ENCODE peak calls at places on chromosomes 6 and 20, in seven cellular contexts. N is CD8-positive, alpha-beta memory T cell; R is GDM1; E is caudate nucleus; L is MCF 10A; Y is A549; O is H7. Q is an unnamed sample.

GRCh38 chr6:26249709-26249958 is 115.4 kb upstream of the BTN3A2 start:
- DNase-seq in N (no peak), R (no peak), E (no peak), L (no peak), Y (no peak), O (no peak), Q (no peak)

GRCh38 chr6:121443953-121444590 is 8.6 kb downstream of the GJA1 start:
- DNase-seq in N (no peak), R (no peak), E (no peak), L (no peak), Y (no peak), O (no peak), Q (no peak)

GRCh38 chr6:18742406-18742805 is 355.3 kb downstream of the RNF144B start:
- DNase-seq in N (no peak), R (no peak), E (no peak), L (peak; percentile 41), Y (no peak), O (no peak), Q (no peak)

GRCh38 chr20:62749851-62750445 is 41.3 kb downstream of the NTSR1 start:
- DNase-seq in N (no peak), R (no peak), E (no peak), L (no peak), Y (no peak), O (no peak), Q (no peak)

GRCh38 chr6:110075406-110075805 is 97.3 kb downstream of the GPR6 start:
- DNase-seq in N (no peak), R (no peak), E (no peak), L (peak; percentile 52), Y (no peak), O (no peak), Q (no peak)

GRCh38 chr6:150579611-150580010 is 20.1 kb upstream of the PLEKHG1 start:
- DNase-seq in N (no peak), R (no peak), E (no peak), L (no peak), Y (no peak), O (no peak), Q (no peak)

GRCh38 chr20:58433759-58434158 is 44.7 kb downstream of the VAPB start:
- DNase-seq in N (no peak), R (no peak), E (no peak), L (peak; percentile 34), Y (no peak), O (no peak), Q (no peak)

GRCh38 chr6:154164397-154164796 is 125.4 kb downstream of the OPRM1 start:
- DNase-seq in N (peak; percentile 27), R (no peak), E (no peak), L (peak; percentile 41), Y (no peak), O (no peak), Q (no peak)

GRCh38 chr6:25414168-25414567 is 135.0 kb downstream of the CARMIL1 start:
- DNase-seq in N (no peak), R (no peak), E (no peak), L (no peak), Y (no peak), O (no peak), Q (no peak)

GRCh38 chr6:167408235-167408869 is 83.5 kb downstream of the TTLL2 start:
- DNase-seq in N (no peak), R (no peak), E (no peak), L (no peak), Y (no peak), O (no peak), Q (peak; percentile 41)

GRCh38 chr6:25637946-25638345 is 14.1 kb upstream of the SCGN start:
- DNase-seq in N (no peak), R (no peak), E (no peak), L (peak; percentile 21), Y (no peak), O (peak; percentile 26), Q (no peak)

GRCh38 chr6:27894839-27895762 is 17.1 kb downstream of the OR2B2 start:
- DNase-seq in N (peak; percentile 75), R (peak; percentile 73), E (peak; percentile 62), L (peak; percentile 87), Y (peak; percentile 83), O (peak; percentile 63), Q (no peak)

GRCh38 chr6:26493258-26493657 is 6.8 kb upstream of the BTN1A1 start:
- DNase-seq in N (peak; percentile 18), R (no peak), E (no peak), L (no peak), Y (peak; percentile 40), O (no peak), Q (no peak)

GRCh38 chr6:48113130-48113529 is 2.1 kb upstream of the PTCHD4 start:
- DNase-seq in N (no peak), R (no peak), E (no peak), L (no peak), Y (no peak), O (no peak), Q (no peak)

GRCh38 chr20:16639027-16639941 is 66.0 kb upstream of the KIF16B start:
- DNase-seq in N (no peak), R (no peak), E (no peak), L (no peak), Y (no peak), O (no peak), Q (no peak)

GRCh38 chr6:7630792-7631191 is 40.8 kb downstream of the SNRNP48 start:
- DNase-seq in N (no peak), R (no peak), E (no peak), L (no peak), Y (no peak), O (peak; percentile 66), Q (no peak)

GRCh38 chr6:111830003-111830402 is 43.2 kb downstream of the FYN start:
- DNase-seq in N (no peak), R (no peak), E (no peak), L (no peak), Y (no peak), O (no peak), Q (no peak)

GRCh38 chr20:25280051-25280573 is 32.2 kb downstream of the PYGB start:
- DNase-seq in N (no peak), R (no peak), E (no peak), L (no peak), Y (no peak), O (no peak), Q (no peak)

GRCh38 chr6:123965894-123966293 is 162.2 kb downstream of the NKAIN2 start:
- DNase-seq in N (no peak), R (no peak), E (peak; percentile 30), L (peak; percentile 48), Y (peak; percentile 7), O (peak; percentile 1), Q (no peak)

GRCh38 chr6:16503919-16504554 is 257.2 kb downstream of the ATXN1 start:
- DNase-seq in N (peak; percentile 47), R (peak; percentile 12), E (no peak), L (no peak), Y (no peak), O (no peak), Q (no peak)

GRCh38 chr6:13146429-13146828 is 181.9 kb downstream of the TBC1D7 start:
- DNase-seq in N (no peak), R (no peak), E (no peak), L (no peak), Y (no peak), O (no peak), Q (no peak)

GRCh38 chr20:53052380-53052779 is 80.2 kb downstream of the TSHZ2 start:
- DNase-seq in N (no peak), R (no peak), E (no peak), L (no peak), Y (no peak), O (no peak), Q (no peak)

GRCh38 chr20:50163570-50164317 is 10.2 kb upstream of the PEDS1 start:
- DNase-seq in N (no peak), R (no peak), E (no peak), L (peak; percentile 41), Y (no peak), O (peak; percentile 36), Q (no peak)

GRCh38 chr6:150301871-150302800 is 66.7 kb upstream of the IYD start:
- DNase-seq in N (no peak), R (no peak), E (no peak), L (peak; percentile 67), Y (peak; percentile 23), O (no peak), Q (no peak)

GRCh38 chr6:44512868-44513641 is 125.5 kb downstream of the CDC5L start:
- DNase-seq in N (no peak), R (no peak), E (no peak), L (no peak), Y (no peak), O (no peak), Q (peak; percentile 24)

GRCh38 chr6:42294759-42295158 is 77.1 kb upstream of the MRPS10 start:
- DNase-seq in N (no peak), R (no peak), E (no peak), L (peak; percentile 96), Y (peak; percentile 69), O (no peak), Q (no peak)

GRCh38 chr6:165478581-165478980 is 169.2 kb upstream of the C6orf118 start:
- DNase-seq in N (no peak), R (no peak), E (no peak), L (no peak), Y (no peak), O (no peak), Q (no peak)